ENCODE peak calls at places on chromosomes 3 and 15, in four cellular contexts. K is mucosa of descending colon; Z is stimulated activated CD4-positive, alpha-beta T cell treated with anti-CD3 and anti-CD28 coated beads, Interleukin-4, amount 100 ng/mL, for 1 hour; X is NCI-H748 treated with DMSO at 0.1 percent for 48 hours. W is an unnamed sample.

GRCh38 chr3:174363256-174363655 is 495.9 kb upstream of the NAALADL2 start:
- DNase-seq in K (no peak), Z (no peak), X (no peak), W (no peak)

GRCh38 chr3:13141991-13142412 is 68.8 kb upstream of the IQSEC1 start:
- DNase-seq in K (no peak), Z (peak), X (no peak), W (peak)

GRCh38 chr3:76415384-76415783 is 624.5 kb upstream of the ROBO2 start:
- DNase-seq in K (no peak), Z (no peak), X (no peak), W (no peak)

GRCh38 chr3:195570912-195571311 is 12.8 kb downstream of the APOD start:
- DNase-seq in K (no peak), Z (no peak), X (no peak), W (no peak)

GRCh38 chr3:155805802-155806618 is at the start of gene C3orf33:
- DNase-seq in K (peak), Z (peak), X (no peak), W (peak)

GRCh38 chr3:105187340-105187739 is 179.4 kb upstream of the ALCAM start:
- DNase-seq in K (no peak), Z (no peak), X (no peak), W (no peak)

GRCh38 chr15:22992026-22992331 is 11.8 kb upstream of the CYFIP1 start:
- DNase-seq in K (no peak), Z (no peak), X (no peak), W (no peak)

GRCh38 chr3:195820186-195820585 is 8.5 kb upstream of the MUC4 start:
- DNase-seq in K (no peak), Z (no peak), X (no peak), W (no peak)

GRCh38 chr3:43960448-43960840 is 269.7 kb downstream of the ABHD5 start:
- DNase-seq in K (no peak), Z (no peak), X (no peak), W (no peak)

GRCh38 chr3:160686955-160687535 is 10.1 kb downstream of the ARL14 start:
- DNase-seq in K (no peak), Z (no peak), X (peak), W (no peak)

GRCh38 chr15:31013863-31014607 is 22.6 kb upstream of the MTMR10 start:
- DNase-seq in K (no peak), Z (no peak), X (no peak), W (no peak)

GRCh38 chr15:64773606-64774555 is 1.5 kb downstream of the RBPMS2 start:
- DNase-seq in K (peak), Z (no peak), X (no peak), W (no peak)

GRCh38 chr15:81330351-81331085 is 6.6 kb upstream of the STARD5 start:
- DNase-seq in K (no peak), Z (no peak), X (no peak), W (no peak)

GRCh38 chr15:96416934-96417759 is 86.6 kb downstream of the NR2F2 start:
- DNase-seq in K (no peak), Z (no peak), X (no peak), W (no peak)

GRCh38 chr3:195099976-195100755 is 170.8 kb downstream of the XXYLT1 start:
- DNase-seq in K (peak), Z (no peak), X (no peak), W (peak)

GRCh38 chr3:119681279-119681678 is 4.1 kb upstream of the COX17 start:
- DNase-seq in K (no peak), Z (no peak), X (no peak), W (no peak)

GRCh38 chr15:91970142-91970541 is 116.6 kb downstream of the SLCO3A1 start:
- DNase-seq in K (peak), Z (no peak), X (no peak), W (no peak)

GRCh38 chr3:61946925-61947324 is 385.6 kb downstream of the PTPRG start:
- DNase-seq in K (no peak), Z (no peak), X (no peak), W (no peak)

GRCh38 chr15:76756371-76756770 is 148.8 kb downstream of the SCAPER start:
- DNase-seq in K (no peak), Z (no peak), X (no peak), W (no peak)

GRCh38 chr15:33737687-33738606 is 230.3 kb upstream of the CHRM5 start:
- DNase-seq in K (no peak), Z (peak), X (peak), W (no peak)

GRCh38 chr3:11582123-11582968 is 61.4 kb downstream of the VGLL4 start:
- DNase-seq in K (peak), Z (no peak), X (no peak), W (no peak)

GRCh38 chr15:31977812-31978662 is 52.3 kb upstream of the CHRNA7 start:
- DNase-seq in K (peak), Z (peak), X (no peak), W (no peak)

GRCh38 chr3:187641319-187641976 is 28.7 kb downstream of the SST start:
- DNase-seq in K (no peak), Z (no peak), X (no peak), W (no peak)

GRCh38 chr3:59286791-59287531 is 237.1 kb upstream of the CFAP20DC start:
- DNase-seq in K (no peak), Z (no peak), X (no peak), W (peak)

GRCh38 chr3:109050591-109051167 is 67.3 kb downstream of the MORC1 start:
- DNase-seq in K (no peak), Z (peak), X (peak), W (no peak)

GRCh38 chr3:56064684-56065083 is 403.6 kb downstream of the ERC2 start:
- DNase-seq in K (no peak), Z (no peak), X (no peak), W (no peak)

GRCh38 chr3:131532645-131533044 is 29.9 kb upstream of the MRPL3 start:
- DNase-seq in K (no peak), Z (no peak), X (no peak), W (no peak)

GRCh38 chr15:26838742-26839460 is 28.0 kb upstream of the GABRA5 start:
- DNase-seq in K (no peak), Z (no peak), X (no peak), W (no peak)

GRCh38 chr15:35546581-35547381 is 816 bp upstream of the DPH6 start:
- DNase-seq in K (peak), Z (no peak), X (no peak), W (no peak)

GRCh38 chr15:38260077-38260476 is 7.4 kb downstream of the SPRED1 start:
- DNase-seq in K (no peak), Z (no peak), X (no peak), W (no peak)

GRCh38 chr3:102195198-102195948 is 239.4 kb upstream of the ZPLD1 start:
- DNase-seq in K (peak), Z (no peak), X (no peak), W (peak)

GRCh38 chr3:9397911-9398714 is 698 bp downstream of the SETD5 start:
- DNase-seq in K (peak), Z (peak), X (no peak), W (peak)

GRCh38 chr3:113912551-113913246 is 35.1 kb upstream of the ZDHHC23 start:
- DNase-seq in K (no peak), Z (no peak), X (peak), W (no peak)

GRCh38 chr3:6439824-6440223 is 421.1 kb upstream of the GRM7 start:
- DNase-seq in K (no peak), Z (no peak), X (no peak), W (no peak)

W was measured in lower lobe of right lung.